ENCODE peak calls at places on chromosomes 11 and 22, in seven cellular contexts. N, R, W, B, M, S and A are unnamed samples.

GRCh38 chr11:76805206-76805913 is 22.2 kb downstream of the TSKU start:
- DNase-seq in W (no peak), S (peak), R (no peak), N (no peak), B (no peak), M (peak), A (peak)

GRCh38 chr11:86210898-86211297 is 33.7 kb upstream of the EED start:
- DNase-seq in W (no peak), R (no peak), M (no peak), N (no peak), S (no peak), B (no peak), A (no peak)

GRCh38 chr22:49203091-49203862 is 624.4 kb downstream of the BRD1 start:
- DNase-seq in W (no peak), N (no peak), R (no peak), M (peak), B (no peak), S (no peak), A (no peak)

GRCh38 chr22:27850000-27850465 is 48.5 kb upstream of the MN1 start:
- DNase-seq in W (no peak), B (no peak), R (no peak), S (no peak), N (no peak), M (no peak), A (no peak)

GRCh38 chr22:38694049-38694448 is 6.7 kb downstream of the JOSD1 start:
- DNase-seq in W (no peak), M (no peak), N (no peak), S (no peak), B (no peak), R (no peak), A (no peak)

GRCh38 chr11:112318193-112318592 is 57.5 kb upstream of the PLET1 start:
- DNase-seq in W (peak), N (no peak), M (no peak), S (no peak), B (no peak), R (peak), A (peak)

GRCh38 chr11:102900346-102900745 is 25.6 kb upstream of the MMP12 start:
- DNase-seq in R (no peak), M (no peak), N (no peak), B (no peak), S (no peak), W (no peak), A (no peak)

GRCh38 chr11:102134597-102134996 is 24.4 kb downstream of the YAP1 start:
- DNase-seq in N (no peak), B (no peak), W (no peak), S (no peak), M (no peak), R (no peak), A (no peak)

GRCh38 chr11:110185599-110185998 is 92.4 kb downstream of the ZC3H12C start:
- DNase-seq in N (no peak), S (no peak), B (no peak), W (no peak), R (no peak), M (no peak), A (no peak)

GRCh38 chr22:20918663-20919220 is 1.5 kb downstream of the CRKL start:
- DNase-seq in S (no peak), W (no peak), R (peak), M (no peak), N (no peak), B (no peak), A (no peak)

GRCh38 chr11:12209096-12209495 is 98.7 kb downstream of the MICAL2 start:
- DNase-seq in M (no peak), B (no peak), R (no peak), N (no peak), W (no peak), S (no peak), A (no peak)